ENCODE peak calls at places on chromosomes 1 and 21, in six cellular contexts. One of them, this sample, is unnamed.
A peak's percentile ranks its signal among the peaks of the same experiment; 100 is the strongest.

GRCh38 chr1:169426174-169426716 is 1.0 kb downstream of the CCDC181 start:
- DNase-seq in T-helper 1 cell: no peak
- DNase-seq in GM13977: no peak
- DNase-seq in fibroblast of lung: no peak
- DNase-seq in endothelial cell: no peak
- DNase-seq in stimulated activated CD4-positive, alpha-beta T cell treated with anti-CD3 and anti-CD28 coated beads, Interleukin-1b, Interleukin-23, amount 100 ng/mL, for 24 hours: no peak
- DNase-seq in this sample: no peak

GRCh38 chr1:113199718-113200455 is 126.9 kb downstream of the LRIG2 start:
- DNase-seq in stimulated activated CD4-positive, alpha-beta T cell treated with anti-CD3 and anti-CD28 coated beads, Interleukin-1b, Interleukin-23, amount 100 ng/mL, for 24 hours: no peak
- DNase-seq in fibroblast of lung: peak; percentile 5
- DNase-seq in T-helper 1 cell: no peak
- DNase-seq in GM13977: no peak
- DNase-seq in endothelial cell: no peak
- DNase-seq in this sample: no peak

GRCh38 chr1:73978964-73979363 is 219.0 kb downstream of the LRRIQ3 start:
- DNase-seq in stimulated activated CD4-positive, alpha-beta T cell treated with anti-CD3 and anti-CD28 coated beads, Interleukin-1b, Interleukin-23, amount 100 ng/mL, for 24 hours: no peak
- DNase-seq in GM13977: no peak
- DNase-seq in fibroblast of lung: no peak
- DNase-seq in T-helper 1 cell: no peak
- DNase-seq in endothelial cell: no peak
- DNase-seq in this sample: no peak

GRCh38 chr1:165597883-165598675 is 33.0 kb upstream of the MGST3 start:
- DNase-seq in GM13977: peak; percentile 91
- DNase-seq in fibroblast of lung: peak; percentile 93
- DNase-seq in stimulated activated CD4-positive, alpha-beta T cell treated with anti-CD3 and anti-CD28 coated beads, Interleukin-1b, Interleukin-23, amount 100 ng/mL, for 24 hours: peak; percentile 81
- DNase-seq in endothelial cell: peak; percentile 92
- DNase-seq in T-helper 1 cell: peak; percentile 85
- DNase-seq in this sample: peak; percentile 99

GRCh38 chr1:50973875-50974617 is 4.0 kb downstream of the CDKN2C start:
- DNase-seq in endothelial cell: no peak
- DNase-seq in stimulated activated CD4-positive, alpha-beta T cell treated with anti-CD3 and anti-CD28 coated beads, Interleukin-1b, Interleukin-23, amount 100 ng/mL, for 24 hours: no peak
- DNase-seq in GM13977: no peak
- DNase-seq in T-helper 1 cell: no peak
- DNase-seq in fibroblast of lung: no peak
- DNase-seq in this sample: peak; percentile 36

GRCh38 chr1:203054184-203054583 is 27.9 kb downstream of the PPFIA4 start:
- DNase-seq in fibroblast of lung: no peak
- DNase-seq in T-helper 1 cell: no peak
- DNase-seq in GM13977: no peak
- DNase-seq in endothelial cell: no peak
- DNase-seq in stimulated activated CD4-positive, alpha-beta T cell treated with anti-CD3 and anti-CD28 coated beads, Interleukin-1b, Interleukin-23, amount 100 ng/mL, for 24 hours: no peak
- DNase-seq in this sample: no peak

GRCh38 chr1:10755977-10756521 is 40.4 kb downstream of the CASZ1 start:
- DNase-seq in fibroblast of lung: peak; percentile 8
- DNase-seq in GM13977: no peak
- DNase-seq in stimulated activated CD4-positive, alpha-beta T cell treated with anti-CD3 and anti-CD28 coated beads, Interleukin-1b, Interleukin-23, amount 100 ng/mL, for 24 hours: no peak
- DNase-seq in endothelial cell: no peak
- DNase-seq in T-helper 1 cell: peak; percentile 45
- DNase-seq in this sample: peak; percentile 57

GRCh38 chr1:31095298-31095981 is 29.9 kb upstream of the PUM1 start:
- DNase-seq in T-helper 1 cell: no peak
- DNase-seq in fibroblast of lung: peak; percentile 61
- DNase-seq in endothelial cell: no peak
- DNase-seq in stimulated activated CD4-positive, alpha-beta T cell treated with anti-CD3 and anti-CD28 coated beads, Interleukin-1b, Interleukin-23, amount 100 ng/mL, for 24 hours: no peak
- DNase-seq in GM13977: no peak
- DNase-seq in this sample: no peak

GRCh38 chr1:181646723-181647122 is 163.4 kb downstream of the CACNA1E start:
- DNase-seq in T-helper 1 cell: no peak
- DNase-seq in GM13977: no peak
- DNase-seq in fibroblast of lung: no peak
- DNase-seq in endothelial cell: no peak
- DNase-seq in stimulated activated CD4-positive, alpha-beta T cell treated with anti-CD3 and anti-CD28 coated beads, Interleukin-1b, Interleukin-23, amount 100 ng/mL, for 24 hours: no peak
- DNase-seq in this sample: no peak

GRCh38 chr1:209506101-209506500 is 77.4 kb upstream of the CAMK1G start:
- DNase-seq in endothelial cell: no peak
- DNase-seq in fibroblast of lung: no peak
- DNase-seq in T-helper 1 cell: no peak
- DNase-seq in GM13977: no peak
- DNase-seq in stimulated activated CD4-positive, alpha-beta T cell treated with anti-CD3 and anti-CD28 coated beads, Interleukin-1b, Interleukin-23, amount 100 ng/mL, for 24 hours: no peak
- DNase-seq in this sample: no peak

GRCh38 chr21:35619184-35619583 is 441.1 kb downstream of the SETD4 start:
- DNase-seq in GM13977: no peak
- DNase-seq in fibroblast of lung: no peak
- DNase-seq in T-helper 1 cell: no peak
- DNase-seq in endothelial cell: no peak
- DNase-seq in stimulated activated CD4-positive, alpha-beta T cell treated with anti-CD3 and anti-CD28 coated beads, Interleukin-1b, Interleukin-23, amount 100 ng/mL, for 24 hours: no peak
- DNase-seq in this sample: no peak

GRCh38 chr1:66265796-66266195 is 268.2 kb upstream of the SGIP1 start:
- DNase-seq in T-helper 1 cell: no peak
- DNase-seq in stimulated activated CD4-positive, alpha-beta T cell treated with anti-CD3 and anti-CD28 coated beads, Interleukin-1b, Interleukin-23, amount 100 ng/mL, for 24 hours: no peak
- DNase-seq in endothelial cell: no peak
- DNase-seq in GM13977: no peak
- DNase-seq in fibroblast of lung: no peak
- DNase-seq in this sample: peak; percentile 3

GRCh38 chr1:16266411-16267118 is 29.6 kb upstream of the CPLANE2 start:
- DNase-seq in endothelial cell: no peak
- DNase-seq in stimulated activated CD4-positive, alpha-beta T cell treated with anti-CD3 and anti-CD28 coated beads, Interleukin-1b, Interleukin-23, amount 100 ng/mL, for 24 hours: no peak
- DNase-seq in T-helper 1 cell: no peak
- DNase-seq in GM13977: no peak
- DNase-seq in fibroblast of lung: peak; percentile 65
- DNase-seq in this sample: no peak

GRCh38 chr1:183931646-183932271 is 105.8 kb downstream of the COLGALT2 start:
- DNase-seq in fibroblast of lung: peak; percentile 17
- DNase-seq in GM13977: no peak
- DNase-seq in endothelial cell: no peak
- DNase-seq in stimulated activated CD4-positive, alpha-beta T cell treated with anti-CD3 and anti-CD28 coated beads, Interleukin-1b, Interleukin-23, amount 100 ng/mL, for 24 hours: no peak
- DNase-seq in T-helper 1 cell: no peak
- DNase-seq in this sample: no peak

GRCh38 chr1:39105841-39106765 is 80.0 kb downstream of the NDUFS5 start:
- DNase-seq in endothelial cell: peak; percentile 32
- DNase-seq in stimulated activated CD4-positive, alpha-beta T cell treated with anti-CD3 and anti-CD28 coated beads, Interleukin-1b, Interleukin-23, amount 100 ng/mL, for 24 hours: no peak
- DNase-seq in fibroblast of lung: peak; percentile 51
- DNase-seq in T-helper 1 cell: peak; percentile 13
- DNase-seq in GM13977: peak; percentile 52
- DNase-seq in this sample: peak; percentile 65

This sample was measured in MG63.